ENCODE peak calls at places on chromosomes 11 and 22, in eight cellular contexts. One of them, this sample, is unnamed.

GRCh38 chr22:19066531-19067271 is 55.5 kb downstream of the DGCR2 start:
- DNase-seq in HT-29: no peak
- DNase-seq in COR-L47: no peak
- DNase-seq in NCI-H187 treated with DMSO at 0.1 percent for 48 hours: no peak
- DNase-seq in kidney epithelial cell: peak; percentile 9
- DNase-seq in HS-5: peak; percentile 46
- DNase-seq in aorta: no peak
- DNase-seq in AG04450: peak; percentile 42
- DNase-seq in this sample: no peak

GRCh38 chr22:49650336-49651241 is 177.1 kb downstream of the BRD1 start:
- DNase-seq in AG04450: no peak
- DNase-seq in COR-L47: no peak
- DNase-seq in aorta: no peak
- DNase-seq in HS-5: no peak
- DNase-seq in kidney epithelial cell: no peak
- DNase-seq in NCI-H187 treated with DMSO at 0.1 percent for 48 hours: no peak
- DNase-seq in HT-29: no peak
- DNase-seq in this sample: no peak

GRCh38 chr22:38569181-38569971 is 607 bp downstream of the DMC1 start:
- DNase-seq in COR-L47: no peak
- DNase-seq in HT-29: no peak
- DNase-seq in kidney epithelial cell: no peak
- DNase-seq in aorta: no peak
- DNase-seq in NCI-H187 treated with DMSO at 0.1 percent for 48 hours: no peak
- DNase-seq in HS-5: no peak
- DNase-seq in AG04450: no peak
- DNase-seq in this sample: peak; percentile 51

GRCh38 chr11:16825968-16826367 is 87.5 kb downstream of the C11orf58 start:
- DNase-seq in aorta: no peak
- DNase-seq in HT-29: no peak
- DNase-seq in HS-5: no peak
- DNase-seq in NCI-H187 treated with DMSO at 0.1 percent for 48 hours: no peak
- DNase-seq in COR-L47: no peak
- DNase-seq in kidney epithelial cell: no peak
- DNase-seq in AG04450: no peak
- DNase-seq in this sample: no peak

GRCh38 chr11:80846979-80847378 is 1406.1 kb upstream of the TENM4 start:
- DNase-seq in AG04450: no peak
- DNase-seq in HS-5: no peak
- DNase-seq in NCI-H187 treated with DMSO at 0.1 percent for 48 hours: no peak
- DNase-seq in COR-L47: no peak
- DNase-seq in aorta: no peak
- DNase-seq in HT-29: no peak
- DNase-seq in kidney epithelial cell: no peak
- DNase-seq in this sample: no peak

GRCh38 chr11:36684840-36685800 is 87.1 kb upstream of the RAG2 start:
- DNase-seq in HS-5: no peak
- DNase-seq in NCI-H187 treated with DMSO at 0.1 percent for 48 hours: no peak
- DNase-seq in kidney epithelial cell: no peak
- DNase-seq in AG04450: no peak
- DNase-seq in COR-L47: no peak
- DNase-seq in aorta: no peak
- DNase-seq in HT-29: no peak
- DNase-seq in this sample: no peak

GRCh38 chr22:37072673-37073072 is 21.1 kb downstream of the KCTD17 start:
- DNase-seq in kidney epithelial cell: no peak
- DNase-seq in COR-L47: no peak
- DNase-seq in HS-5: no peak
- DNase-seq in NCI-H187 treated with DMSO at 0.1 percent for 48 hours: no peak
- DNase-seq in HT-29: no peak
- DNase-seq in aorta: no peak
- DNase-seq in AG04450: no peak
- DNase-seq in this sample: no peak

GRCh38 chr11:9459573-9460321 is 1.1 kb upstream of the ZNF143 start:
- DNase-seq in HT-29: peak; percentile 63
- DNase-seq in HS-5: peak; percentile 20
- DNase-seq in kidney epithelial cell: no peak
- DNase-seq in aorta: no peak
- DNase-seq in COR-L47: peak; percentile 18
- DNase-seq in AG04450: peak; percentile 7
- DNase-seq in NCI-H187 treated with DMSO at 0.1 percent for 48 hours: no peak
- DNase-seq in this sample: no peak

This sample was measured in ELF-1.